ENCODE peak calls at places on chromosome 5, in four cellular contexts. One of them, this sample, is unnamed.

GRCh38 chr5:31671339-31671741 is 32.4 kb downstream of the PDZD2 start:
- DNase-seq in HEK293T: no peak
- DNase-seq in K562: no peak
- DNase-seq in HepG2: no peak
- DNase-seq in this sample: no peak

GRCh38 chr5:150411245-150411979 is 1.3 kb downstream of the CD74 start:
- DNase-seq in HEK293T: peak
- DNase-seq in K562: no peak
- DNase-seq in HepG2: no peak
- DNase-seq in this sample: no peak

GRCh38 chr5:142182840-142183239 is 74.3 kb downstream of the NDFIP1 start:
- DNase-seq in HEK293T: no peak
- DNase-seq in K562: no peak
- DNase-seq in HepG2: no peak
- DNase-seq in this sample: no peak

GRCh38 chr5:126351138-126351537 is 72.1 kb upstream of the GRAMD2B start:
- DNase-seq in HEK293T: no peak
- DNase-seq in K562: peak
- DNase-seq in HepG2: no peak
- DNase-seq in this sample: no peak

GRCh38 chr5:141845371-141845821 is 32.8 kb downstream of the PCDH1 start:
- DNase-seq in HEK293T: peak
- DNase-seq in K562: peak
- DNase-seq in HepG2: no peak
- DNase-seq in this sample: peak

GRCh38 chr5:39202594-39203290 is 16.6 kb downstream of the FYB1 start:
- DNase-seq in HEK293T: no peak
- DNase-seq in K562: peak
- DNase-seq in HepG2: no peak
- DNase-seq in this sample: no peak

GRCh38 chr5:96843140-96843539 is 33.2 kb upstream of the ERAP2 start:
- DNase-seq in HEK293T: no peak
- DNase-seq in K562: no peak
- DNase-seq in HepG2: no peak
- DNase-seq in this sample: no peak

GRCh38 chr5:54443264-54443663 is 12.2 kb upstream of the HSPB3 start:
- DNase-seq in HEK293T: peak
- DNase-seq in K562: peak
- DNase-seq in HepG2: peak
- DNase-seq in this sample: no peak

GRCh38 chr5:91383956-91384300 is 811 bp upstream of the ARRDC3 start:
- DNase-seq in HEK293T: no peak
- DNase-seq in K562: peak
- DNase-seq in HepG2: peak
- DNase-seq in this sample: no peak

GRCh38 chr5:149959406-149960236 is 937 bp upstream of the SLC26A2 start:
- DNase-seq in HEK293T: peak
- DNase-seq in K562: peak
- DNase-seq in HepG2: no peak
- DNase-seq in this sample: no peak

GRCh38 chr5:78576376-78576775 is 72.2 kb downstream of the LHFPL2 start:
- DNase-seq in HEK293T: no peak
- DNase-seq in K562: no peak
- DNase-seq in HepG2: no peak
- DNase-seq in this sample: no peak

GRCh38 chr5:145101246-145101645 is 733.9 kb downstream of the PRELID2 start:
- DNase-seq in HEK293T: peak
- DNase-seq in K562: no peak
- DNase-seq in HepG2: peak
- DNase-seq in this sample: no peak

GRCh38 chr5:51829691-51830090 is 446.4 kb downstream of the ISL1 start:
- DNase-seq in HEK293T: no peak
- DNase-seq in K562: no peak
- DNase-seq in HepG2: no peak
- DNase-seq in this sample: no peak

GRCh38 chr5:135568923-135569360 is 9.8 kb downstream of the CXCL14 start:
- DNase-seq in HEK293T: no peak
- DNase-seq in K562: no peak
- DNase-seq in HepG2: no peak
- DNase-seq in this sample: no peak
- TF ChIP-seq ELF4 in HEK293T: no peak
- TF ChIP-seq ELF4 in K562: no peak
- TF ChIP-seq ELF4 in HepG2: no peak
- TF ChIP-seq ELF4 in this sample: no peak

GRCh38 chr5:175288048-175288621 is 155.8 kb downstream of the DRD1 start:
- DNase-seq in HEK293T: no peak
- DNase-seq in K562: no peak
- DNase-seq in HepG2: no peak
- DNase-seq in this sample: no peak
- TF ChIP-seq ELF4 in HEK293T: no peak
- TF ChIP-seq ELF4 in K562: no peak
- TF ChIP-seq ELF4 in HepG2: no peak
- TF ChIP-seq ELF4 in this sample: no peak

DNA sequence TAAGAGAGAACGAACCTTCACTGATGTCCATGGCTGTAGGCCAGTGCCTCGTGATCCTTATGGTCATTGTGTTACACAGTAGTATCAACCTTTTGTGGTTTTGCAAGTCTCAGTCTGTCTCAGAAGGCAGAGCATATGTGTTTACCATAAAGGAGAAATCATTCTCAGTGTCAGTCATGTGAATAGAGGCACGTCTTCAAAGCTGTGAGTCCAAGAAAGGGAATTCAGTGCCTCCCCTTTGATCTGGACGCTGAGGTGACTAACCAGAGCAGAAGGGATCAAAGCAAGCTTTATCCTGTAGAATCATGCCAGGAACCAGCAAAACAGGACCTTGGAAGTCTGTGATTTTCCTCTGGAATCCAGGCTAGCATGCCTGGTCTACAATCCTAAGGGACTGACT is 433.9 kb downstream of the DNAH5 start:
- DNase-seq in HEK293T: no peak
- DNase-seq in K562: no peak
- DNase-seq in HepG2: peak
- DNase-seq in this sample: no peak
- TF ChIP-seq ELF4 in HEK293T: no peak
- TF ChIP-seq ELF4 in K562: no peak
- TF ChIP-seq ELF4 in HepG2: no peak
- TF ChIP-seq ELF4 in this sample: no peak

GRCh38 chr5:98929982-98930355 is 1.2 kb upstream of the CHD1 start:
- DNase-seq in HEK293T: no peak
- DNase-seq in K562: no peak
- DNase-seq in HepG2: no peak
- DNase-seq in this sample: no peak

GRCh38 chr5:98929123-98929981 is 545 bp upstream of the CHD1 start:
- DNase-seq in HEK293T: peak
- DNase-seq in K562: peak
- DNase-seq in HepG2: peak
- DNase-seq in this sample: peak

GRCh38 chr5:98928802-98929122 is at the start of gene CHD1:
- DNase-seq in HEK293T: peak
- DNase-seq in K562: peak
- DNase-seq in HepG2: peak
- DNase-seq in this sample: peak

GRCh38 chr5:98927988-98928801 is 612 bp downstream of the CHD1 start:
- DNase-seq in HEK293T: peak
- DNase-seq in K562: peak
- DNase-seq in HepG2: peak
- DNase-seq in this sample: peak

DNA sequence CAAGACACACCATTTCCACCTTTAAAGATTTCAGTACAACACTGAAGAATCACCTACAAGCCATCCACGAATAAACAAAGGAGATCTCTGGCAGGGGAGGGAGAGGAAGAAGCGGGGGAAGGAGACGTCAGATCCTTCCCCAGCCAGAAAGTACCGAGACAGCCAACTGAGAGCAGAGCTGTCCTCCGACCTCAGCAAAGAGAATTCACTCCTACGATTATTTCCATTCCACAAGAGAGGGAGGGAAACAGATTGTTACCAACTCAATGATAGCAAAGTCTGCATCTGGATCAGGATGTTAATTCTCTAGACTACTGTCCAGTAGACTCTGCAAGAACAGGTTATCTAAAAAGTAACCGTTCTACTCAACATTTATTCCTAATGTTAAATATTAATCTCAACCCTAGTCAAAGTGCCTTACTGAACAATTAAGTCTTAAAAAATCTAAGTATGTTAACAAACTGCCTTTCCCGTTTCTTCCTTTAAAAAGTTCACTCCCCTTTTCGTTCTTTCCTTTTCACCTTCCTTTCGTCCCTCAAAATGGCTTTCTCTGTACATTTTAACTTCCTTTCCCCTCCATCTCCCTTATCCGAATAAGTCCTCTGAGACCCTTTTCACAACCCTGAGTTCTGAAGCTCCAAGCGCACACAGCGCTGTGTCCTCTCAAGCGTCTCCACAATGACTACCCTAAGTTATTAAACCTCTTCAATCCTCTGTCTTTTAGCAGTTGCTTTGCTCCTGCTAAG is 1.4 kb downstream of the CHD1 start:
- DNase-seq in HEK293T: peak
- DNase-seq in K562: peak
- DNase-seq in HepG2: no peak
- DNase-seq in this sample: no peak
- TF ChIP-seq ELF4 in HEK293T: no peak
- TF ChIP-seq ELF4 in K562: no peak
- TF ChIP-seq ELF4 in HepG2: no peak
- TF ChIP-seq ELF4 in this sample: no peak

GRCh38 chr5:66134407-66134843 is 9.7 kb upstream of the SREK1 start:
- DNase-seq in HEK293T: no peak
- DNase-seq in K562: no peak
- DNase-seq in HepG2: no peak
- DNase-seq in this sample: no peak
- TF ChIP-seq ELF4 in HEK293T: no peak
- TF ChIP-seq ELF4 in K562: no peak
- TF ChIP-seq ELF4 in HepG2: no peak
- TF ChIP-seq ELF4 in this sample: no peak

This sample was measured in WTC11.